ENCODE peak calls at places on chromosome 6, in six cellular contexts. Y is NCI-H1105; P is iris pigment epithelial cell; Z is HS-27A; V is activated naive CD8-positive, alpha-beta T cell treated with anti-CD3 and anti-CD28 coated beads for 36 hours; G is RWPE1. C is an unnamed sample.

GRCh38 chr6:10763006-10763405 is 15.4 kb downstream of the TMEM14B start:
- DNase-seq in Y (no peak), P (peak; percentile 57), Z (no peak), V (no peak), G (no peak), C (peak; percentile 35)

GRCh38 chr6:161137839-161138544 is 135.9 kb downstream of the AGPAT4 start:
- DNase-seq in Y (no peak), P (peak; percentile 32), Z (no peak), V (no peak), G (peak; percentile 58), C (no peak)

GRCh38 chr6:64817525-64817924 is 889.5 kb downstream of the EYS start:
- DNase-seq in Y (no peak), P (no peak), Z (no peak), V (no peak), G (no peak), C (no peak)

GRCh38 chr6:71034578-71034977 is 77.7 kb upstream of the B3GAT2 start:
- DNase-seq in Y (no peak), P (peak; percentile 3), Z (no peak), V (no peak), G (no peak), C (peak; percentile 29)

GRCh38 chr6:64683682-64684081 is 1023.3 kb downstream of the EYS start:
- DNase-seq in Y (no peak), P (peak; percentile 92), Z (peak; percentile 47), V (no peak), G (no peak), C (peak; percentile 80)

GRCh38 chr6:166605752-166606151 is 19.3 kb upstream of the RAMACL start:
- DNase-seq in Y (no peak), P (no peak), Z (no peak), V (no peak), G (no peak), C (no peak)

GRCh38 chr6:157873735-157874344 is 50.8 kb downstream of the SNX9 start:
- DNase-seq in Y (peak; percentile 69), P (peak; percentile 69), Z (peak; percentile 17), V (peak; percentile 78), G (peak; percentile 63), C (peak; percentile 80)

GRCh38 chr6:86215323-86215722 is 572.6 kb upstream of the SYNCRIP start:
- DNase-seq in Y (no peak), P (no peak), Z (no peak), V (no peak), G (no peak), C (no peak)

GRCh38 chr6:90573624-90574023 is 13.2 kb downstream of the MAP3K7 start:
- DNase-seq in Y (no peak), P (no peak), Z (no peak), V (no peak), G (no peak), C (no peak)

GRCh38 chr6:30340589-30341054 is 4.3 kb upstream of the RPP21 start:
- DNase-seq in Y (no peak), P (no peak), Z (no peak), V (no peak), G (no peak), C (no peak)

C was measured in astrocyte of the hippocampus.